ENCODE peak calls at places on chromosomes 6 and 20, in eight cellular contexts. D, J, R, B, L, Y, G and Q are unnamed samples.

GRCh38 chr20:11274137-11274536 is 600.3 kb upstream of the JAG1 start:
- DNase-seq in D (peak; percentile 86), J (peak; percentile 62), R (peak; percentile 42), B (no peak), L (peak; percentile 29), Y (no peak), G (no peak), Q (peak; percentile 38)

GRCh38 chr6:499617-500016 is 108.1 kb downstream of the IRF4 start:
- DNase-seq in D (no peak), J (no peak), R (no peak), B (no peak), L (no peak), Y (peak; percentile 53), G (no peak), Q (no peak)

GRCh38 chr20:38590682-38591483 is 9.9 kb downstream of the ADIG start:
- DNase-seq in D (no peak), J (peak; percentile 4), R (no peak), B (no peak), L (no peak), Y (no peak), G (no peak), Q (no peak)

GRCh38 chr6:114467931-114468330 is 125.1 kb upstream of the HS3ST5 start:
- DNase-seq in D (no peak), J (no peak), R (no peak), B (no peak), L (no peak), Y (no peak), G (no peak), Q (no peak)

GRCh38 chr6:163706688-163707087 is 292.2 kb downstream of the QKI start:
- DNase-seq in D (no peak), J (no peak), R (no peak), B (no peak), L (no peak), Y (no peak), G (no peak), Q (no peak)

GRCh38 chr6:98800866-98801265 is 33.5 kb upstream of the POU3F2 start:
- DNase-seq in D (no peak), J (no peak), R (no peak), B (no peak), L (no peak), Y (no peak), G (no peak), Q (no peak)

GRCh38 chr6:131212928-131213327 is 77.7 kb downstream of the AKAP7 start:
- DNase-seq in D (no peak), J (no peak), R (no peak), B (no peak), L (no peak), Y (no peak), G (no peak), Q (no peak)

GRCh38 chr6:22221211-22221610 is 75.6 kb downstream of the PRL start:
- DNase-seq in D (no peak), J (no peak), R (no peak), B (no peak), L (no peak), Y (no peak), G (no peak), Q (peak; percentile 21)

GRCh38 chr6:118249680-118250079 is 298.4 kb upstream of the PLN start:
- DNase-seq in D (no peak), J (no peak), R (no peak), B (no peak), L (no peak), Y (no peak), G (no peak), Q (no peak)